ENCODE peak calls at places on chromosomes 13 and 19, in four cellular contexts. X is Caco-2; L is frontal cortex; U is activated CD4-positive, alpha-beta T cell treated with anti-CD3 and anti-CD28 coated beads for 24 hours. W is an unnamed sample.

GRCh38 chr19:7349961-7350711 is 1.4 kb downstream of the ARHGEF18 start:
- DNase-seq in X (peak), L (no peak), U (no peak), W (no peak)

GRCh38 chr13:43963726-43964125 is 84.0 kb downstream of the LACC1 start:
- DNase-seq in X (no peak), L (no peak), U (no peak), W (peak)

GRCh38 chr13:43145556-43145955 is 122.2 kb downstream of the DNAJC15 start:
- DNase-seq in X (no peak), L (no peak), U (no peak), W (no peak)

GRCh38 chr13:59706101-59706976 is 457.4 kb downstream of the DIAPH3 start:
- DNase-seq in X (no peak), L (no peak), U (no peak), W (no peak)

GRCh38 chr19:35154535-35155406 is at the start of gene FXYD5:
- DNase-seq in X (peak), L (no peak), U (peak), W (no peak)

GRCh38 chr19:46461537-46461936 is 9.8 kb downstream of the PNMA8A start:
- DNase-seq in X (no peak), L (no peak), U (no peak), W (no peak)

GRCh38 chr13:110109910-110110309 is 197.0 kb downstream of the COL4A1 start:
- DNase-seq in X (no peak), L (peak), U (no peak), W (no peak)

GRCh38 chr13:104975272-104975671 is 1560.2 kb downstream of the EFNB2 start:
- DNase-seq in X (no peak), L (no peak), U (no peak), W (no peak)

GRCh38 chr13:72384879-72385278 is 342.6 kb downstream of the MZT1 start:
- DNase-seq in X (no peak), L (no peak), U (no peak), W (no peak)

GRCh38 chr13:20231839-20232555 is at the start of gene GJB6:
- DNase-seq in X (no peak), L (peak), U (no peak), W (peak)

GRCh38 chr19:17555929-17556813 is 722 bp downstream of the COLGALT1 start:
- DNase-seq in X (peak), L (peak), U (no peak), W (no peak)

GRCh38 chr19:57648336-57649003 is 15.5 kb downstream of the ZNF211 start:
- DNase-seq in X (no peak), L (peak), U (no peak), W (no peak)

W was measured in NCI-H1930.